ENCODE peak calls at places on chromosomes 4 and X, in five cellular contexts. U, F, N, H and V are unnamed samples.
A peak's percentile ranks its signal among the peaks of the same experiment; 100 is the strongest.

GRCh38 chr4:2942532-2943363 is 20.5 kb downstream of the NOP14 start:
- DNase-seq in U (no peak), F (no peak), N (no peak), H (no peak), V (no peak)

GRCh38 chr4:5086535-5086934 is 35.3 kb downstream of the STK32B start:
- DNase-seq in U (no peak), F (no peak), N (no peak), H (peak; percentile 5), V (no peak)

GRCh38 chrX:71053217-71053621 is 14.9 kb downstream of the SNX12 start:
- DNase-seq in U (peak; percentile 11), F (no peak), N (peak; percentile 32), H (no peak), V (no peak)

GRCh38 chr4:171924761-171925376 is 111.7 kb downstream of the GALNTL6 start:
- DNase-seq in U (no peak), F (no peak), N (no peak), H (no peak), V (no peak)

GRCh38 chr4:85741921-85742591 is 267.1 kb downstream of the ARHGAP24 start:
- DNase-seq in U (peak; percentile 20), F (no peak), N (no peak), H (no peak), V (no peak)

GRCh38 chr4:79331126-79331876 is 5.4 kb upstream of the NAA11 start:
- DNase-seq in U (peak; percentile 13), F (no peak), N (peak; percentile 23), H (no peak), V (peak; percentile 64)

GRCh38 chr4:95231713-95232112 is 317.1 kb downstream of the UNC5C start:
- DNase-seq in U (peak; percentile 29), F (no peak), N (no peak), H (no peak), V (no peak)

GRCh38 chr4:183600189-183600685 is 58.7 kb downstream of the RWDD4 start:
- DNase-seq in U (no peak), F (no peak), N (peak; percentile 39), H (peak; percentile 25), V (no peak)

GRCh38 chrX:153416781-153417180 is 5.5 kb downstream of the ZFP92 start:
- DNase-seq in U (no peak), F (no peak), N (no peak), H (no peak), V (no peak)

GRCh38 chrX:106862972-106863688 is 40.0 kb downstream of the RIPPLY1 start:
- DNase-seq in U (peak; percentile 4), F (no peak), N (no peak), H (no peak), V (peak; percentile 7)

GRCh38 chrX:31266172-31267076 is 194.6 kb upstream of the FTHL17 start:
- DNase-seq in U (peak; percentile 62), F (no peak), N (no peak), H (peak; percentile 44), V (no peak)

GRCh38 chr4:113404167-113404571 is 354.7 kb downstream of the ANK2 start:
- DNase-seq in U (peak; percentile 60), F (no peak), N (no peak), H (no peak), V (no peak)

GRCh38 chr4:181737744-181738143 is 505.5 kb upstream of the TENM3 start:
- DNase-seq in U (no peak), F (no peak), N (peak; percentile 10), H (no peak), V (no peak)

GRCh38 chr4:37662861-37663390 is 23.2 kb downstream of the RELL1 start:
- DNase-seq in U (no peak), F (peak; percentile 49), N (no peak), H (no peak), V (no peak)
- H3K4me3 ChIP-seq in U (no peak overlapping the region), F (no peak overlapping the region), N (no peak overlapping the region), H (no peak overlapping the region), V (no peak overlapping the region)

DNA sequence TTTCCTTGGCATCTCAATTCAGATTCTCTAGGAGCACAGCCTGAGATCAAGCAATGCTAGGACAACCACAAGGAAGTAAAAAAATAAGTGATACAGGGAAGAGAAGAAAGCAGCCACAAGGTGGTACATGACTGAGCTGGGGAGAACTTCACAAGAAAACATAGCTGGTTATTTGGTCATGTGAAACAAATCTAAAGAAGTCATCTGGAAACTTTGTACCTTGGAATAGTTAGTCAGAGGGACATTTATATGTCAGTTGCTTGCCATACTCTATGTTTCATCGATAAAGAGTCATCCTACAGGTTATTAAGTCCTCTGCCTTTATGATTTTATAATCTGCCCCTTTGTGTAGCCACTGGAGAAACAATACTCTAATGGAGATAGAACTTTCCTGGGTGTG is 575.1 kb downstream of the IL15 start:
- DNase-seq in U (no peak), F (no peak), N (no peak), H (no peak), V (no peak)
- H3K79me2 ChIP-seq in U (no peaks in the 10 kb centered on the region), F (no peaks in the 10 kb centered on the region), N (no peaks in the 10 kb centered on the region), H (no peaks in the 10 kb centered on the region), V (no peaks in the 10 kb centered on the region)

DNA sequence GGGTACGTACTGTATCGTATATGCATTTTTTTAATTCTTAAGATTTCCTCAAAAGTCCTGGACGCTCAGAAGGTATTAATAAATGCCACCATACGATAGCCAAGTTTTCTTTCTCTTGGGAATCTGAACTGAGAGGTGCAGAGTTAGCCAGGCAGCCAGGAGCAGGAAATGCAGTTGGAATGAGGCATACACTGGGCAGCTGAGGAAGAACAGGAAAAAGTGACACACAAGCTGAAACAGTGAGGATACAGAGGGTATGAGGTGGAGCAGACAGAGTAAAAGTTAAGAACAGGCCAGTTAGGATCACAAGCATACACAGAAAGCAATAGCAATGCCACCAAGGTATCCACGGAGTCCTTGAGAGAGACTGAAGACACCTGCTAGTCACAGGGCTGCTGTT is 13.4 kb downstream of the UFSP2 start:
- DNase-seq in U (no peak), F (no peak), N (no peak), H (peak; percentile 30), V (no peak)
- H3K36me3 ChIP-seq in U (no peaks in the 10 kb centered on the region), F (peaks cover 34% of the 10 kb centered on the region), N (no peaks in the 10 kb centered on the region), H (peaks cover 34% of the 10 kb centered on the region), V (peaks cover 49% of the 10 kb centered on the region)

DNA sequence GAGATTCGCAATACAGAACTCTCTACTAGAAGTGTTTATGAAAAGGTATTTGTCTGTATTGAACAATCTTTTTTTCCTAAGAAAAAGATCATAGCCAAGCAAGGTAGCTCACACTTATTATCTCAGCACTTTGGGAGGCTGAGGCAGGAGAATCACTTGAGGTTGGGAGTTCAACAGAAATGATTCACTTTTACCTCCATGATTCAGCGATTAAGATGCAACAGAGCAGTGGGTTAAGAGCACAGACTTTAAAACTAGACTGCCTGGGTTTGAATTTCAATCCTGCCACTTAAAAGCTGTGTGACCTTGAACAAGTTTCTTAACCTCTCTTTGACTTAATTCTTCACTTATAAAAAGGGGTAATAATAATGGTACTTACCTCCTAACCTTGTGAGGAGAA is 74.3 kb downstream of the TMEM156 start:
- DNase-seq in U (no peak), F (no peak), N (no peak), H (no peak), V (no peak)
- H3K4me3 ChIP-seq in U (no peak overlapping the region), F (no peak overlapping the region), N (no peak overlapping the region), H (no peak overlapping the region), V (no peak overlapping the region)

GRCh38 chr4:168840988-168841681 is 168.9 kb downstream of the CBR4 start:
- DNase-seq in U (no peak), F (no peak), N (no peak), H (no peak), V (no peak)
- H3K79me2 ChIP-seq in U (peaks cover 88% of the 10 kb centered on the region), F (peaks cover 99% of the 10 kb centered on the region), N (peaks cover 87% of the 10 kb centered on the region), H (peaks cover 29% of the 10 kb centered on the region), V (no peaks in the 10 kb centered on the region)

DNA sequence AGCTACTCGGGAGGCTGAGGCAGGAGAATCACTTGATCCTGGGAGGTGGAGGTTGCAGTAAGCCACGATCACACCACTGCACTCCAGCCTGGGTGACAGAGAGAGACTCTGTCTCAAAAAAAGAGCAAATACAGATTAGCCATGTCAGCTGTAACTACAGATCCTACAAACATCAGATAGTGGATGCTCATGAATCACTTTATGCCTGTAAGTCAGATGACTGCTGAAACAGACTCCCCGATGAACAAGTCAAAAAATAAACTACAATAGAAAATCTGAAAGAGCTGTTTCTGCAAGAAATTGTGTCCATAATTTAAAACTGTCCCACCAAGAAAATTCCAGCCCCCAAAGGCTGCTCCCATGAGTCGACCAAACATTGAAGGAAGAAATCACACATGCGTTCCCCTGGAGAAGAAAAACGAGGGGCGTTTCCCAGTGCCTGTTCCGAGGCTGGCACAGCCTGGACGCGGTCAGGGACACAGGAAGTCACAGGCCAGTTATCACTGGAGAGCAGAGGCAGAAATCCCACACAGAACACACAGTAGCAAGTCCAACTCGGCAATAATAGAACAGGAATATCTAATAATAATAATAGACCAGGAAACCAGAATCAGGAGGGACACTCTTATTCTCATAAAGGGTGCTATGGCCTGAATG is 30.0 kb upstream of the GTPBP6 start:
- DNase-seq in U (no peak), F (no peak), N (no peak), H (no peak), V (no peak)
- H3K36me3 ChIP-seq in U (no peaks in the 10 kb centered on the region), F (no peaks in the 10 kb centered on the region), N (no peaks in the 10 kb centered on the region), H (no peaks in the 10 kb centered on the region), V (peaks cover 78% of the 10 kb centered on the region)